ENCODE peak calls at places on chromosome 5, in nine cellular contexts. P is activated T-cell treated with anti-CD3 and anti-CD28 coated beads, Interleukin-2, amount 50 U/mL, for 24 hours; N is foreskin fibroblast; T is H7; Q is NCI-H82; W is aorta; U is T-cell; B is uterus; O is activated CD4-positive, alpha-beta T cell treated with anti-CD3 and anti-CD28 coated beads, Interleukin-2, amount 50 U/mL, for 1 hour. J is an unnamed sample.

GRCh38 chr5:68303754-68304420 is 88.3 kb downstream of the PIK3R1 start:
- DNase-seq in P (no peak), N (no peak), T (no peak), Q (no peak), W (no peak), U (no peak), B (no peak), O (no peak), J (no peak)

GRCh38 chr5:173950829-173951228 is 38.1 kb upstream of the C5orf47 start:
- DNase-seq in P (no peak), N (no peak), T (no peak), Q (no peak), W (no peak), U (no peak), B (no peak), O (no peak), J (no peak)

GRCh38 chr5:17448877-17449276 is 49.2 kb upstream of the TAF11L2 start:
- DNase-seq in P (no peak), N (no peak), T (no peak), Q (no peak), W (no peak), U (no peak), B (no peak), O (no peak), J (no peak)

GRCh38 chr5:39608024-39608423 is 183.2 kb upstream of the DAB2 start:
- DNase-seq in P (no peak), N (no peak), T (no peak), Q (no peak), W (no peak), U (no peak), B (no peak), O (no peak), J (no peak)

GRCh38 chr5:68771221-68771620 is 322.6 kb upstream of the SLC30A5 start:
- DNase-seq in P (no peak), N (no peak), T (no peak), Q (no peak), W (no peak), U (no peak), B (no peak), O (no peak), J (no peak)

GRCh38 chr5:98217138-98217537 is 556.3 kb upstream of the RGMB start:
- DNase-seq in P (no peak), N (no peak), T (no peak), Q (no peak), W (no peak), U (no peak), B (no peak), O (no peak), J (no peak)

GRCh38 chr5:67879619-67880357 is 335.8 kb upstream of the PIK3R1 start:
- DNase-seq in P (no peak), N (peak), T (no peak), Q (no peak), W (no peak), U (no peak), B (no peak), O (no peak), J (peak)

GRCh38 chr5:125720745-125721144 is 702.5 kb upstream of the GRAMD2B start:
- DNase-seq in P (no peak), N (no peak), T (no peak), Q (no peak), W (no peak), U (no peak), B (no peak), O (no peak), J (no peak)

GRCh38 chr5:159878988-159879471 is 37.3 kb upstream of the ADRA1B start:
- DNase-seq in P (no peak), N (peak), T (peak), Q (peak), W (peak), U (no peak), B (peak), O (no peak), J (peak)

GRCh38 chr5:107668933-107669542 is 1.7 kb downstream of the EFNA5 start:
- DNase-seq in P (no peak), N (no peak), T (peak), Q (peak), W (peak), U (no peak), B (no peak), O (no peak), J (peak)

GRCh38 chr5:170746081-170746951 is 37.2 kb upstream of the GABRP start:
- DNase-seq in P (no peak), N (no peak), T (no peak), Q (no peak), W (no peak), U (no peak), B (no peak), O (no peak), J (no peak)

GRCh38 chr5:113218906-113219517 is 215.8 kb downstream of the TSSK1B start:
- DNase-seq in P (no peak), N (no peak), T (no peak), Q (peak), W (no peak), U (no peak), B (no peak), O (no peak), J (no peak)

GRCh38 chr5:110377411-110378392 is 348.8 kb downstream of the TMEM232 start:
- DNase-seq in P (no peak), N (peak), T (no peak), Q (peak), W (no peak), U (no peak), B (no peak), O (no peak), J (peak)

GRCh38 chr5:172662596-172662995 is 21.5 kb downstream of the NEURL1B start:
- DNase-seq in P (no peak), N (no peak), T (no peak), Q (no peak), W (peak), U (no peak), B (no peak), O (no peak), J (no peak)

GRCh38 chr5:150278916-150279315 is 10.7 kb downstream of the CAMK2A start:
- DNase-seq in P (no peak), N (peak), T (no peak), Q (no peak), W (no peak), U (no peak), B (no peak), O (no peak), J (peak)

GRCh38 chr5:57761513-57761912 is 278.9 kb upstream of the ACTBL2 start:
- DNase-seq in P (no peak), N (no peak), T (no peak), Q (no peak), W (no peak), U (no peak), B (no peak), O (no peak), J (no peak)

GRCh38 chr5:139443766-139444473 is 4.6 kb upstream of the DNAJC18 start:
- DNase-seq in P (peak), N (peak), T (no peak), Q (peak), W (no peak), U (no peak), B (no peak), O (peak), J (peak)

GRCh38 chr5:169682026-169682425 is 45.0 kb downstream of the DOCK2 start:
- DNase-seq in P (no peak), N (no peak), T (no peak), Q (no peak), W (no peak), U (no peak), B (no peak), O (no peak), J (no peak)

GRCh38 chr5:90682278-90682677 is 123.7 kb downstream of the ADGRV1 start:
- DNase-seq in P (no peak), N (no peak), T (no peak), Q (no peak), W (no peak), U (no peak), B (no peak), O (no peak), J (no peak)

GRCh38 chr5:38871790-38872551 is 26.2 kb downstream of the OSMR start:
- DNase-seq in P (no peak), N (peak), T (no peak), Q (no peak), W (no peak), U (no peak), B (no peak), O (no peak), J (peak)

GRCh38 chr5:75381456-75381855 is 44.4 kb downstream of the HMGCR start:
- DNase-seq in P (no peak), N (no peak), T (no peak), Q (no peak), W (no peak), U (no peak), B (no peak), O (no peak), J (no peak)

GRCh38 chr5:27241564-27242257 is 203.3 kb upstream of the CDH9 start:
- DNase-seq in P (no peak), N (peak), T (no peak), Q (no peak), W (no peak), U (no peak), B (no peak), O (no peak), J (peak)

GRCh38 chr5:132223861-132224260 is 3.8 kb downstream of the P4HA2 start:
- DNase-seq in P (no peak), N (no peak), T (no peak), Q (no peak), W (peak), U (no peak), B (peak), O (no peak), J (no peak)

GRCh38 chr5:74017786-74018211 is 391.8 kb downstream of the ARHGEF28 start:
- DNase-seq in P (no peak), N (peak), T (no peak), Q (no peak), W (no peak), U (no peak), B (no peak), O (no peak), J (peak)

GRCh38 chr5:68015381-68015780 is 200.2 kb upstream of the PIK3R1 start:
- DNase-seq in P (no peak), N (no peak), T (no peak), Q (no peak), W (no peak), U (no peak), B (no peak), O (no peak), J (no peak)

GRCh38 chr5:154487541-154487940 is 9.5 kb upstream of the HAND1 start:
- DNase-seq in P (peak), N (no peak), T (no peak), Q (no peak), W (no peak), U (no peak), B (no peak), O (no peak), J (no peak)

GRCh38 chr5:179294891-179295777 is 50.1 kb downstream of the ADAMTS2 start:
- DNase-seq in P (no peak), N (no peak), T (no peak), Q (no peak), W (peak), U (no peak), B (peak), O (no peak), J (no peak)

GRCh38 chr5:78016831-78017529 is 240.8 kb upstream of the TBCA start:
- DNase-seq in P (no peak), N (no peak), T (peak), Q (no peak), W (no peak), U (no peak), B (no peak), O (no peak), J (no peak)

GRCh38 chr5:120055858-120056257 is 408.2 kb upstream of the PRR16 start:
- DNase-seq in P (no peak), N (peak), T (no peak), Q (peak), W (no peak), U (no peak), B (no peak), O (no peak), J (peak)

GRCh38 chr5:171494452-171495121 is 75.1 kb downstream of the FGF18 start:
- DNase-seq in P (no peak), N (peak), T (peak), Q (peak), W (peak), U (no peak), B (peak), O (no peak), J (peak)

GRCh38 chr5:72651779-72652178 is 144.6 kb upstream of the ZNF366 start:
- DNase-seq in P (no peak), N (no peak), T (no peak), Q (no peak), W (no peak), U (no peak), B (no peak), O (no peak), J (no peak)

J was measured in brain microvascular endothelial cell.